ENCODE peak calls at places on chromosomes 7 and 10, in six cellular contexts. I is CD4-positive, alpha-beta T cell; D is activated effector memory CD4-positive, alpha-beta T cell treated with anti-CD3 and anti-CD28 coated beads, Interleukin-2, amount 50 U/mL, for 16 hours; N is omental fat pad; C is hypothalamus; L is NCI-H1105. W is an unnamed sample.

GRCh38 chr7:66804001-66804400 is 63.5 kb downstream of the RABGEF1 start:
- DNase-seq in I (no peak), D (no peak), N (no peak), C (no peak), L (no peak), W (no peak)

GRCh38 chr10:7230956-7231355 is 179.9 kb downstream of the SFMBT2 start:
- DNase-seq in I (no peak), D (no peak), N (no peak), C (no peak), L (no peak), W (no peak)

GRCh38 chr10:42997151-42997848 is 79.6 kb upstream of the RET start:
- DNase-seq in I (no peak), D (peak; percentile 42), N (no peak), C (no peak), L (no peak), W (no peak)

GRCh38 chr10:96765406-96766240 is 45.3 kb upstream of the PIK3AP1 start:
- DNase-seq in I (peak; percentile 73), D (peak; percentile 91), N (peak; percentile 63), C (peak; percentile 27), L (no peak), W (peak; percentile 75)

GRCh38 chr10:66258693-66259092 is 667.1 kb upstream of the LRRTM3 start:
- DNase-seq in I (no peak), D (no peak), N (no peak), C (no peak), L (no peak), W (no peak)

GRCh38 chr7:43701502-43701859 is 27.8 kb downstream of the COA1 start:
- DNase-seq in I (no peak), D (no peak), N (no peak), C (no peak), L (no peak), W (no peak)

GRCh38 chr7:146858690-146859089 is 742.1 kb downstream of the CNTNAP2 start:
- DNase-seq in I (no peak), D (no peak), N (no peak), C (no peak), L (no peak), W (no peak)

GRCh38 chr7:84800846-84801245 is 386.0 kb downstream of the SEMA3D start:
- DNase-seq in I (no peak), D (no peak), N (no peak), C (no peak), L (no peak), W (no peak)

GRCh38 chr10:51029172-51029641 is 45.1 kb upstream of the PRKG1 start:
- DNase-seq in I (no peak), D (no peak), N (no peak), C (no peak), L (no peak), W (no peak)